ENCODE peak calls at places on chromosome 12, in six cellular contexts. M, X, F, C, J and Y are unnamed samples.

GRCh38 chr12:6958609-6959375 is 7.6 kb downstream of the PTPN6 start:
- DNase-seq in M (no peak), X (peak; percentile 67), F (no peak), C (peak; percentile 72), J (peak; percentile 79), Y (peak; percentile 76)

GRCh38 chr12:66132408-66132807 is 1.9 kb upstream of the LLPH start:
- DNase-seq in M (no peak), X (no peak), F (no peak), C (no peak), J (no peak), Y (no peak)

GRCh38 chr12:110928700-110929099 is 8.3 kb upstream of the MYL2 start:
- DNase-seq in M (no peak), X (no peak), F (no peak), C (no peak), J (no peak), Y (no peak)

GRCh38 chr12:19759229-19759628 is 319.9 kb downstream of the AEBP2 start:
- DNase-seq in M (no peak), X (no peak), F (no peak), C (no peak), J (no peak), Y (no peak)

GRCh38 chr12:30044206-30044605 is 260.5 kb upstream of the TMTC1 start:
- DNase-seq in M (no peak), X (no peak), F (no peak), C (no peak), J (no peak), Y (no peak)

GRCh38 chr12:26187429-26187828 is 7.9 kb upstream of the SSPN start:
- DNase-seq in M (no peak), X (no peak), F (no peak), C (no peak), J (no peak), Y (no peak)

GRCh38 chr12:74021937-74022336 is 515.7 kb upstream of the ATXN7L3B start:
- DNase-seq in M (no peak), X (no peak), F (peak; percentile 7), C (no peak), J (peak; percentile 22), Y (no peak)

GRCh38 chr12:49294086-49294803 is 702 bp upstream of the PRPH start:
- DNase-seq in M (no peak), X (no peak), F (peak; percentile 21), C (no peak), J (peak; percentile 12), Y (no peak)

GRCh38 chr12:34625116-34625515 is 602.8 kb downstream of the ALG10 start:
- DNase-seq in M (peak; percentile 4), X (no peak), F (no peak), C (no peak), J (peak; percentile 0), Y (no peak)

GRCh38 chr12:123115409-123116111 is 35.3 kb downstream of the PITPNM2 start:
- DNase-seq in M (no peak), X (no peak), F (no peak), C (no peak), J (no peak), Y (no peak)

GRCh38 chr12:27531916-27532315 is 7.9 kb downstream of the PPFIBP1 start:
- DNase-seq in M (no peak), X (no peak), F (no peak), C (no peak), J (no peak), Y (no peak)

GRCh38 chr12:7107181-7108041 is 1.6 kb downstream of the C1RL start:
- DNase-seq in M (no peak), X (no peak), F (no peak), C (no peak), J (no peak), Y (no peak)

GRCh38 chr12:55736780-55737580 is 5.9 kb upstream of the GDF11 start:
- DNase-seq in M (peak; percentile 70), X (peak; percentile 43), F (no peak), C (peak; percentile 30), J (peak; percentile 59), Y (no peak)